ENCODE peak calls at places on chromosomes 3 and 15, in ten cellular contexts. J is brain microvascular endothelial cell; T is choroid plexus epithelial cell; O is mucosa of descending colon; X is left lung; A is CD8-positive, alpha-beta memory T cell; W is right cardiac atrium; Q is DND-41; B is PC-9; C is ovary. M is an unnamed sample.

GRCh38 chr3:78734048-78734637 is 1033.7 kb downstream of the ROBO1 start:
- DNase-seq in A (no peak), B (no peak), O (no peak), J (peak), T (peak), Q (no peak), W (no peak), C (no peak), X (no peak), M (no peak)

GRCh38 chr3:132079150-132079549 is 44.3 kb upstream of the CPNE4 start:
- DNase-seq in W (no peak), C (no peak), T (peak), J (peak), B (no peak), O (no peak), Q (no peak), A (no peak), X (no peak), M (no peak)

GRCh38 chr3:193560870-193561269 is 6.2 kb upstream of the ATP13A4 start:
- DNase-seq in X (no peak), C (no peak), T (no peak), J (no peak), W (peak), B (no peak), Q (no peak), A (no peak), O (no peak), M (peak)

GRCh38 chr3:32410367-32411246 is 19.0 kb downstream of the CMTM7 start:
- DNase-seq in J (no peak), T (no peak), O (no peak), A (no peak), X (no peak), Q (no peak), B (no peak), C (no peak), W (no peak), M (no peak)

GRCh38 chr3:48222616-48223513 is at the start of gene CAMP:
- DNase-seq in Q (no peak), X (peak), W (peak), J (no peak), A (no peak), T (peak), B (peak), O (peak), C (no peak), M (peak)

GRCh38 chr15:88040516-88040915 is 216.0 kb downstream of the NTRK3 start:
- DNase-seq in C (no peak), X (no peak), B (no peak), W (no peak), T (no peak), J (no peak), O (no peak), Q (no peak), A (no peak), M (no peak)

GRCh38 chr3:108899530-108899929 is 54.1 kb downstream of the GUCA1C start:
- DNase-seq in W (no peak), Q (no peak), T (no peak), C (no peak), X (peak), B (no peak), O (no peak), J (no peak), A (no peak), M (no peak)

GRCh38 chr3:197478746-197479668 is 76.8 kb downstream of the BDH1 start:
- DNase-seq in Q (no peak), J (no peak), X (no peak), T (no peak), O (peak), A (no peak), W (no peak), B (peak), C (no peak), M (no peak)

GRCh38 chr3:52313774-52314188 is 2.3 kb upstream of the DNAH1 start:
- DNase-seq in Q (no peak), B (peak), J (peak), W (peak), T (peak), X (peak), A (no peak), C (no peak), O (no peak), M (no peak)

GRCh38 chr15:39997031-39997430 is 42.0 kb downstream of the SRP14 start:
- DNase-seq in X (no peak), T (peak), J (no peak), C (no peak), W (no peak), B (no peak), A (no peak), Q (no peak), O (no peak), M (no peak)

GRCh38 chr3:128845119-128845518 is 34.3 kb upstream of the ACAD9 start:
- DNase-seq in W (no peak), T (no peak), J (no peak), X (no peak), A (no peak), C (no peak), Q (no peak), B (peak), O (no peak), M (no peak)

GRCh38 chr3:128846501-128846900 is 32.9 kb upstream of the ACAD9 start:
- DNase-seq in T (no peak), A (no peak), J (no peak), B (no peak), W (no peak), O (peak), X (peak), C (no peak), Q (no peak), M (no peak)

GRCh38 chr3:128847631-128848370 is 31.6 kb upstream of the ACAD9 start:
- DNase-seq in Q (no peak), A (no peak), J (no peak), T (no peak), W (no peak), C (no peak), O (no peak), B (no peak), X (no peak), M (no peak)

GRCh38 chr3:128844502-128844901 is 34.9 kb upstream of the ACAD9 start:
- DNase-seq in B (no peak), J (no peak), X (no peak), Q (no peak), O (no peak), T (no peak), W (no peak), A (no peak), C (no peak), M (no peak)

GRCh38 chr3:128845695-128846491 is 33.5 kb upstream of the ACAD9 start:
- DNase-seq in J (peak), Q (peak), O (peak), T (peak), B (peak), C (peak), A (peak), X (peak), W (peak), M (peak)
- H3K4me3 ChIP-seq in J (peak), Q (no peak), O (no peak), T (peak), B (peak), C (peak), A (peak), X (peak), W (peak), M (peak)

DNA sequence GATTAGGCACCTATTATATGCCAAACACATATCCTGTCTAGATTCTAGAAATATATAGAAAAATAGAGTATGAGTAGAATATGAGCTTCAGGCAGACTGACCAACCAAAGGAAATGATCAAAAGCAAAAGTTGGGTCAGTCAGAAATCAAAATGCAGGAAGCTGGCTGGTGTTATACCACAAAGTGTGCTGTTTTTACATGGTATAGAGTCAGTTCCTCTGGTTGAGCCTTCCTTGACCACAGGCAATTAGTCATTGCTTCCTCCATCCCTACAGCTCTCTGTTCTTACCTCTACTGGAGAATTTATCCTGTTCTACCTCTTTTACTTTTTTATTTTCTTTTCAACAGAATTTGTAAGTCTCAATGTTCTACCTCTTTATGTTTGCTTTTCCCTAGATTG is 149.8 kb downstream of the TMCO5A start:
- DNase-seq in W (no peak), X (no peak), O (no peak), T (peak), C (no peak), J (peak), B (no peak), A (no peak), Q (no peak), M (no peak)
- H3K4me3 ChIP-seq in W (no peak), X (no peak), O (no peak), T (no peak), C (no peak), J (no peak), B (no peak), A (no peak), Q (no peak), M (no peak)

DNA sequence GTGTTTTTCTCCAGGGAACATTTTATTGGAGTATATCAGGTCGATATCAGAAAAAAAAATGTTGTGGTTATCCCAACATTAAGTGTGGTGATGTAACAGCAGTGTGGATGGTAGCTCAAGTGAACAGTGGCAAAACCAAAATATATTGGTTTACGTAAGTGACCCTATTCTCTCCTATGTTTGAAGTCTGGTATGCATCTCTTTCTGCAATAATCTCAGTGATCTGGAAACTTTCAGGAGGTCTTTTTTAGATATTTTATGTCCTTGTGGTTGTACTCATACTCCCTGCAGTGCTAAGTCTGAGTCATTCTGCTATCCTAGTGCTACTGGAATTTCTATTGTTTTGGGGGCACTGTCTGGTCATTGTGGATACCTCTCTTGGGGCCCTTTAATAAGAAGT is 137.9 kb downstream of the SNRPN start:
- DNase-seq in C (no peak), A (no peak), T (peak), W (no peak), Q (no peak), J (peak), X (no peak), O (no peak), B (no peak), M (no peak)
- H3K4me3 ChIP-seq in C (no peak), A (no peak), T (no peak), W (no peak), Q (no peak), J (no peak), X (no peak), O (no peak), B (no peak), M (no peak)

GRCh38 chr3:154164387-154164786 is 43.2 kb downstream of the ARHGEF26 start:
- DNase-seq in C (no peak), O (no peak), T (no peak), Q (no peak), A (no peak), X (no peak), W (no peak), J (no peak), B (no peak), M (no peak)
- H3K4me3 ChIP-seq in C (no peak), O (no peak), T (no peak), Q (no peak), A (no peak), X (no peak), W (no peak), J (no peak), B (no peak), M (no peak)

GRCh38 chr15:98549003-98549402 is 99.3 kb upstream of the IGF1R start:
- DNase-seq in O (no peak), Q (no peak), C (no peak), A (no peak), W (no peak), X (no peak), T (no peak), J (no peak), B (no peak), M (no peak)
- H3K4me3 ChIP-seq in O (no peak), Q (no peak), C (peak), A (no peak), W (peak), X (no peak), T (no peak), J (peak), B (no peak), M (peak)

GRCh38 chr3:14810795-14811661 is 7.7 kb upstream of the FGD5 start:
- DNase-seq in O (no peak), A (no peak), W (no peak), J (no peak), Q (no peak), T (no peak), C (no peak), X (no peak), B (no peak), M (no peak)
- H3K4me3 ChIP-seq in O (peak), A (no peak), W (peak), J (no peak), Q (no peak), T (no peak), C (peak), X (peak), B (no peak), M (peak)

DNA sequence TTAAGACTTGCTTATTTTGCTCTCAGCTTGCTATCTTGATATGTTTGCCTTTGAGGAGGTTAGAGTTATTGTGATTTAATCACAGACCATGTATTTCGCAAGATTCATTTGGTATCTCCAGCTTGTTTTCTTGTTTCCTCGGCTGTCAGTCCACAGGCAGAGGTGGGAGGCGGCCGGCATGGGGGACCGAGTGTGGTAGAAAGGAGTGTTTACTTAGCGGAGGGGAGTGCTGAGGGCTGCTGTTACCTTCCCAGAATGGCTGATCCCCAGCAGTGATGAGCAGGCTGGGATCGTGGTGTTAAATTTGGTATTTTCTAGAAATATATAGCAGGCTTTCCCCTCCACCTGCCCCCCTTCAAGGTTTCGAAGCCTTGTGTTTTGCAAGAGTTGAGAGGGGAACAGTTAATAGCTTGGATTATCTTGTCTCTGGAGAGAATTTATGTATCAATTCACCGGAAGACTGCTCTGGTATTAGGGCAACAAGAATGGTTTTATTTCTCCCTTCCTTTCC is 151.2 kb downstream of the IGF1R start:
- DNase-seq in A (no peak), W (no peak), O (no peak), B (peak), C (no peak), T (peak), X (no peak), Q (no peak), J (no peak), M (no peak)
- H3K4me3 ChIP-seq in A (no peak), W (no peak), O (no peak), B (peak), C (no peak), T (peak), X (no peak), Q (no peak), J (no peak), M (no peak)

GRCh38 chr15:89753855-89754254 is 2.8 kb upstream of the MESP1 start:
- DNase-seq in W (no peak), B (no peak), J (no peak), C (no peak), Q (no peak), A (no peak), T (no peak), X (no peak), O (no peak), M (no peak)
- H3K4me3 ChIP-seq in W (no peak), B (no peak), J (no peak), C (no peak), Q (no peak), A (no peak), T (no peak), X (no peak), O (no peak), M (no peak)

DNA sequence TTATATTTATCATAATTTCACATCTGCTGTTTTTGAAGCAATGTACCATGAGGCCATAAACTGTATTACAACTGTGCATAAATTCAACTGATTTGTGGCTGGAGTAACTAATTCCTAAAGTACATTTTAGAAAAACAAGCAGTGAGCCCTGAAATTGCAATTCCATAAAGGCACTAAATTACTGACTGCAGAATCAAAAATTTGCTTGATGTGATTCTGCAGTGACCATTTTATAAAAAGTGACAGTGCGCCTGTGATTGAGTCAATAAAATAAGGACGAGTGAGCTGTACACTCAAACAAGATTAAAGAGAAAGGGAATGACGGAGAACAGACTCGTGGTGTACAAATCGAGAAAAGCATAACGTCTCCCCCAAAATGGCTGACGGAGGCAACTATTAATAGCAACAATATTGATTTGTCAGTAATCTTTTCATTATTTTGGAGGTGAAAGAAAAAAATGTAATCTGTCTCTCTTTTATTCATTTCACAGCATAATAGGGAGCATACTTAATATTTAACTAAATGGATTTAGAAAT is 121.4 kb upstream of the MEIS2 start:
- DNase-seq in T (no peak), C (no peak), A (no peak), W (no peak), X (no peak), B (no peak), J (no peak), Q (no peak), O (no peak), M (no peak)
- H3K4me3 ChIP-seq in T (no peak), C (no peak), A (no peak), W (no peak), X (no peak), B (no peak), J (no peak), Q (no peak), O (no peak), M (no peak)

M was measured in left ventricle myocardium inferior.